ENCODE peak calls at places on chromosomes 7 and 10, in four cellular contexts. T is GM12878, N is WTC11, J is K562. C is an unnamed sample.

GRCh38 chr7:134669845-134670373 is 23.3 kb downstream of the BPGM start:
- DNase-seq in T (peak; percentile 23), N (no peak), J (no peak), C (no peak)

GRCh38 chr10:78134919-78135318 is 101.3 kb downstream of the RPS24 start:
- DNase-seq in T (no peak), N (peak; percentile 17), J (peak; percentile 86), C (no peak)

GRCh38 chr7:134502463-134502862 is 24.9 kb upstream of the AKR1B10 start:
- DNase-seq in T (no peak), N (no peak), J (no peak), C (no peak)

GRCh38 chr10:34547283-34547682 is 267.8 kb downstream of the PARD3 start:
- DNase-seq in T (no peak), N (no peak), J (no peak), C (no peak)

GRCh38 chr7:1555046-1555812 is 776 bp downstream of the TMEM184A start:
- DNase-seq in T (no peak), N (peak; percentile 44), J (peak; percentile 85), C (peak; percentile 88)

GRCh38 chr10:125160856-125161569 is 650 bp upstream of the CTBP2 start:
- DNase-seq in T (no peak), N (peak; percentile 80), J (peak; percentile 82), C (no peak)

GRCh38 chr7:149427096-149427680 is 33.7 kb downstream of the ZNF777 start:
- DNase-seq in T (no peak), N (no peak), J (no peak), C (no peak)

GRCh38 chr10:87866575-87866974 is 3.1 kb downstream of the PTEN start:
- DNase-seq in T (no peak), N (no peak), J (no peak), C (no peak)

GRCh38 chr10:106573106-106573505 is 591.4 kb downstream of the SORCS1 start:
- DNase-seq in T (no peak), N (no peak), J (no peak), C (no peak)

GRCh38 chr10:80751940-80752339 is 214.2 kb downstream of the SH2D4B start:
- DNase-seq in T (no peak), N (no peak), J (no peak), C (no peak)

GRCh38 chr10:99733366-99733765 is 1.3 kb downstream of the CUTC start:
- DNase-seq in T (no peak), N (no peak), J (no peak), C (no peak)

GRCh38 chr7:99514050-99514449 is 9.6 kb downstream of the ZKSCAN5 start:
- DNase-seq in T (no peak), N (no peak), J (no peak), C (no peak)

GRCh38 chr10:53606951-53607350 is 834.4 kb upstream of the MBL2 start:
- DNase-seq in T (no peak), N (no peak), J (no peak), C (no peak)

GRCh38 chr10:112208981-112209380 is 25.4 kb upstream of the GPAM start:
- DNase-seq in T (no peak), N (no peak), J (no peak), C (no peak)

GRCh38 chr7:2931034-2931415 is 86.9 kb upstream of the GNA12 start:
- DNase-seq in T (no peak), N (no peak), J (no peak), C (no peak)

GRCh38 chr10:88222878-88223277 is 359.5 kb downstream of the PTEN start:
- DNase-seq in T (no peak), N (no peak), J (no peak), C (no peak)

GRCh38 chr10:46033602-46034011 is 3.2 kb upstream of the NCOA4 start:
- DNase-seq in T (no peak), N (no peak), J (no peak), C (peak; percentile 86)

GRCh38 chr10:44873156-44873555 is 38.0 kb upstream of the TMEM72 start:
- DNase-seq in T (no peak), N (no peak), J (no peak), C (no peak)

GRCh38 chr7:40836218-40836617 is 701.4 kb downstream of the SUGCT start:
- DNase-seq in T (no peak), N (no peak), J (no peak), C (no peak)

GRCh38 chr7:47669178-47669878 is 87.4 kb upstream of the TNS3 start:
- DNase-seq in T (peak; percentile 90), N (no peak), J (no peak), C (peak; percentile 37)

GRCh38 chr7:111210996-111211395 is 120.1 kb downstream of the LRRN3 start:
- DNase-seq in T (no peak), N (no peak), J (no peak), C (no peak)

GRCh38 chr10:97570789-97571536 is 1.6 kb upstream of the ANKRD2 start:
- DNase-seq in T (no peak), N (no peak), J (no peak), C (no peak)

GRCh38 chr7:151231964-151232271 is 365 bp upstream of the CHPF2 start:
- DNase-seq in T (no peak), N (no peak), J (no peak), C (no peak)

GRCh38 chr10:21309427-21309826 is 216.1 kb downstream of the SKIDA1 start:
- DNase-seq in T (no peak), N (no peak), J (no peak), C (no peak)

GRCh38 chr10:30219977-30220751 is 128.9 kb downstream of the MTPAP start:
- DNase-seq in T (no peak), N (no peak), J (no peak), C (peak; percentile 34)

GRCh38 chr10:31723074-31723750 is 205.4 kb downstream of the ARHGAP12 start:
- DNase-seq in T (no peak), N (no peak), J (no peak), C (peak; percentile 5)

GRCh38 chr7:100589341-100589935 is 3.3 kb downstream of the FBXO24 start:
- DNase-seq in T (no peak), N (peak; percentile 40), J (no peak), C (no peak)

GRCh38 chr7:126541416-126541815 is 711.3 kb downstream of the GRM8 start:
- DNase-seq in T (no peak), N (no peak), J (no peak), C (no peak)

GRCh38 chr10:72073677-72074412 is 14.5 kb downstream of the SPOCK2 start:
- DNase-seq in T (no peak), N (no peak), J (no peak), C (no peak)

GRCh38 chr7:26365077-26365896 is 73.6 kb downstream of the SNX10 start:
- DNase-seq in T (peak; percentile 83), N (no peak), J (peak; percentile 27), C (peak; percentile 65)

GRCh38 chr7:137818036-137818435 is 28.7 kb downstream of the DGKI start:
- DNase-seq in T (no peak), N (no peak), J (no peak), C (no peak)

GRCh38 chr7:35251606-35252310 is 2.1 kb downstream of the TBX20 start:
- DNase-seq in T (no peak), N (no peak), J (peak; percentile 1), C (no peak)

GRCh38 chr10:11108356-11108755 is 90.7 kb downstream of the CELF2 start:
- DNase-seq in T (no peak), N (no peak), J (no peak), C (no peak)

GRCh38 chr7:64630496-64630895 is 35.4 kb upstream of the ZNF107 start:
- DNase-seq in T (no peak), N (no peak), J (peak; percentile 48), C (peak; percentile 80)

GRCh38 chr7:17937506-17938115 is 2.7 kb downstream of the SNX13 start:
- DNase-seq in T (no peak), N (no peak), J (no peak), C (no peak)

GRCh38 chr10:86252051-86252450 is 114.5 kb downstream of the GRID1 start:
- DNase-seq in T (no peak), N (no peak), J (no peak), C (no peak)

GRCh38 chr7:84219310-84219709 is 24.7 kb upstream of the SEMA3A start:
- DNase-seq in T (no peak), N (no peak), J (no peak), C (no peak)

DNA sequence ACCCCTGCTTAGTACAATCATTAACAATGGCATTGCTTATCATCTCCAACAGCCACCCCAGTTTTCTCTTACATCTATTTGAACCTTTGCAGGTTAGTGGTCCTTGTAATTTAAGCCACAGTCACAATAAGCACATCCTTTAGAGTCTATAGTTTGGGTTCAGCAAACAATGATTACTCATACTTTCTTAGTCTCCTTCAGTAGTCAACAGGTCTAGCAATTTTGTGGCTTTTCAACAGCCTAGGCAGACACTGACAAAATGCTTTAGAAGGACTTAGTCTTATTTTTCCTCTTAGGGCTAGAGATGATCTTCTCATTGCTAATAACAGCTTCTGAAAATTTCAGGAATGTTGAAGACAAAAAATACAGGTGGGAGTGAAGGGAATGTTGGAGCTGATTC is 32.3 kb upstream of the FAM204A start:
- DNase-seq in T (no peak), N (no peak), J (no peak), C (no peak)
- TF ChIP-seq ETV6 in T (no peak), N (no peak), J (no peak), C (no peak)

GRCh38 chr10:101066146-101066889 is 4.5 kb downstream of the KAZALD1 start:
- DNase-seq in T (no peak), N (peak; percentile 59), J (peak; percentile 71), C (peak; percentile 86)
- TF ChIP-seq ETV6 in T (no peak), N (no peak), J (no peak), C (no peak)

DNA sequence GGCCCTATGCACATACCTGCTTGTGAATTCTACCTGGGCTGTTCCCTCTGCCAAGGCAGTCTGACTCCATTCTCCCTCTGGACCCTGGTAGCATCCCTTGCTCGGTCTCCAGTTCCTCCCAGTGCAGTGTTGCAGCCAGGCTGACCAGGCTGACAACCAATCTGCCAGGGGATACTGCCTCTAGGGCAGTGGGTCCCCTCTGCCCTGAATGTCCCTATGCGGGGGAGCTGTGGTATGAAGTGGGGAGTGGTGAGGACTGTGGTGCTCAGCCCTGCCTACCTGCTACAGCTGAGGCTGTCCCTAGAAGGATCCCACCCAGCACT is 48.0 kb upstream of the CAMK2B start:
- DNase-seq in T (no peak), N (no peak), J (no peak), C (no peak)
- TF ChIP-seq ETV6 in T (no peak), N (no peak), J (no peak), C (no peak)

GRCh38 chr10:6916601-6917000 is 336.5 kb upstream of the PRKCQ start:
- DNase-seq in T (no peak), N (no peak), J (no peak), C (no peak)
- TF ChIP-seq ETV6 in T (no peak), N (no peak), J (no peak), C (no peak)

C was measured in HepG2.